ENCODE peak calls at places on chromosomes 12 and 14, in four cellular contexts. One of them, this sample, is unnamed.
A peak's percentile ranks its signal among the peaks of the same experiment; 100 is the strongest.

GRCh38 chr14:51074986-51075385 is 19.9 kb downstream of the TRIM9 start:
- DNase-seq in amniotic stem cell: no peak
- DNase-seq in GM03348: no peak
- DNase-seq in stimulated activated CD8-positive, alpha-beta memory T cell treated with anti-CD3 and anti-CD28 coated beads, Interleukin-2, amount 100 ng/mL, for 1 hour: no peak
- DNase-seq in this sample: no peak

GRCh38 chr12:81296556-81297305 is 218.9 kb downstream of the ACSS3 start:
- DNase-seq in GM03348: no peak
- DNase-seq in stimulated activated CD8-positive, alpha-beta memory T cell treated with anti-CD3 and anti-CD28 coated beads, Interleukin-2, amount 100 ng/mL, for 1 hour: no peak
- DNase-seq in amniotic stem cell: no peak
- DNase-seq in this sample: no peak

GRCh38 chr12:97713972-97714588 is 251.5 kb downstream of the RMST start:
- DNase-seq in stimulated activated CD8-positive, alpha-beta memory T cell treated with anti-CD3 and anti-CD28 coated beads, Interleukin-2, amount 100 ng/mL, for 1 hour: no peak
- DNase-seq in amniotic stem cell: no peak
- DNase-seq in GM03348: no peak
- DNase-seq in this sample: no peak

GRCh38 chr12:29611906-29612305 is 114.4 kb upstream of the OVCH1 start:
- DNase-seq in GM03348: peak; percentile 11
- DNase-seq in amniotic stem cell: peak; percentile 29
- DNase-seq in stimulated activated CD8-positive, alpha-beta memory T cell treated with anti-CD3 and anti-CD28 coated beads, Interleukin-2, amount 100 ng/mL, for 1 hour: no peak
- DNase-seq in this sample: no peak

GRCh38 chr12:106063826-106064575 is 74.8 kb downstream of the NUAK1 start:
- DNase-seq in stimulated activated CD8-positive, alpha-beta memory T cell treated with anti-CD3 and anti-CD28 coated beads, Interleukin-2, amount 100 ng/mL, for 1 hour: no peak
- DNase-seq in amniotic stem cell: no peak
- DNase-seq in GM03348: no peak
- DNase-seq in this sample: no peak

GRCh38 chr12:51323317-51323960 is 535 bp downstream of the BIN2 start:
- DNase-seq in stimulated activated CD8-positive, alpha-beta memory T cell treated with anti-CD3 and anti-CD28 coated beads, Interleukin-2, amount 100 ng/mL, for 1 hour: peak; percentile 27
- DNase-seq in amniotic stem cell: no peak
- DNase-seq in GM03348: no peak
- DNase-seq in this sample: no peak

GRCh38 chr14:54776361-54777001 is 126.1 kb downstream of the GCH1 start:
- DNase-seq in GM03348: peak; percentile 79
- DNase-seq in amniotic stem cell: peak; percentile 65
- DNase-seq in stimulated activated CD8-positive, alpha-beta memory T cell treated with anti-CD3 and anti-CD28 coated beads, Interleukin-2, amount 100 ng/mL, for 1 hour: no peak
- DNase-seq in this sample: peak; percentile 50

GRCh38 chr14:41824441-41824840 is 217.8 kb downstream of the LRFN5 start:
- DNase-seq in GM03348: no peak
- DNase-seq in amniotic stem cell: no peak
- DNase-seq in stimulated activated CD8-positive, alpha-beta memory T cell treated with anti-CD3 and anti-CD28 coated beads, Interleukin-2, amount 100 ng/mL, for 1 hour: no peak
- DNase-seq in this sample: peak; percentile 1

GRCh38 chr14:90546767-90547166 is 149.9 kb downstream of the CALM1 start:
- DNase-seq in GM03348: no peak
- DNase-seq in stimulated activated CD8-positive, alpha-beta memory T cell treated with anti-CD3 and anti-CD28 coated beads, Interleukin-2, amount 100 ng/mL, for 1 hour: no peak
- DNase-seq in amniotic stem cell: no peak
- DNase-seq in this sample: no peak

GRCh38 chr14:93086441-93087055 is 29.2 kb downstream of the ITPK1 start:
- DNase-seq in stimulated activated CD8-positive, alpha-beta memory T cell treated with anti-CD3 and anti-CD28 coated beads, Interleukin-2, amount 100 ng/mL, for 1 hour: no peak
- DNase-seq in amniotic stem cell: no peak
- DNase-seq in GM03348: no peak
- DNase-seq in this sample: no peak

GRCh38 chr14:100537701-100538565 is 49.3 kb downstream of the BEGAIN start:
- DNase-seq in GM03348: no peak
- DNase-seq in stimulated activated CD8-positive, alpha-beta memory T cell treated with anti-CD3 and anti-CD28 coated beads, Interleukin-2, amount 100 ng/mL, for 1 hour: no peak
- DNase-seq in amniotic stem cell: no peak
- DNase-seq in this sample: no peak

GRCh38 chr12:77032406-77032805 is 33.0 kb downstream of the E2F7 start:
- DNase-seq in stimulated activated CD8-positive, alpha-beta memory T cell treated with anti-CD3 and anti-CD28 coated beads, Interleukin-2, amount 100 ng/mL, for 1 hour: no peak
- DNase-seq in amniotic stem cell: no peak
- DNase-seq in GM03348: peak; percentile 41
- DNase-seq in this sample: no peak

GRCh38 chr12:119006749-119007148 is 25.4 kb downstream of the SRRM4 start:
- DNase-seq in stimulated activated CD8-positive, alpha-beta memory T cell treated with anti-CD3 and anti-CD28 coated beads, Interleukin-2, amount 100 ng/mL, for 1 hour: no peak
- DNase-seq in GM03348: no peak
- DNase-seq in amniotic stem cell: no peak
- DNase-seq in this sample: no peak

GRCh38 chr12:111105294-111105693 is 184.9 kb upstream of the MYL2 start:
- DNase-seq in amniotic stem cell: no peak
- DNase-seq in stimulated activated CD8-positive, alpha-beta memory T cell treated with anti-CD3 and anti-CD28 coated beads, Interleukin-2, amount 100 ng/mL, for 1 hour: no peak
- DNase-seq in GM03348: no peak
- DNase-seq in this sample: no peak

This sample was measured in NAMALWA.